ENCODE peak calls at places on chromosomes 1 and 21, in ten cellular contexts. One of them, this sample, is unnamed.

GRCh38 chr1:121459235-121459634 is 274.5 kb downstream of the SRGAP2C start:
- DNase-seq in spleen: no peak
- DNase-seq in NB4: no peak
- DNase-seq in H1: no peak
- DNase-seq in ovary: no peak
- DNase-seq in tibial nerve: no peak
- DNase-seq in body of pancreas: no peak
- DNase-seq in HCT116: no peak
- DNase-seq in IMR-90: no peak
- DNase-seq in prostate gland: no peak
- DNase-seq in this sample: no peak

GRCh38 chr1:17125756-17126237 is 6.5 kb upstream of the PADI2 start:
- DNase-seq in spleen: peak
- DNase-seq in NB4: peak
- DNase-seq in H1: peak
- DNase-seq in ovary: peak
- DNase-seq in tibial nerve: peak
- DNase-seq in body of pancreas: peak
- DNase-seq in HCT116: peak
- DNase-seq in IMR-90: peak
- DNase-seq in prostate gland: peak
- DNase-seq in this sample: peak

GRCh38 chr1:11924334-11925195 is 1.7 kb downstream of the KIAA2013 start:
- DNase-seq in spleen: no peak
- DNase-seq in NB4: peak
- DNase-seq in H1: no peak
- DNase-seq in ovary: no peak
- DNase-seq in tibial nerve: no peak
- DNase-seq in body of pancreas: no peak
- DNase-seq in HCT116: no peak
- DNase-seq in IMR-90: no peak
- DNase-seq in prostate gland: no peak
- DNase-seq in this sample: no peak

GRCh38 chr21:35573472-35574389 is 486.6 kb downstream of the SETD4 start:
- DNase-seq in spleen: no peak
- DNase-seq in NB4: no peak
- DNase-seq in H1: no peak
- DNase-seq in ovary: no peak
- DNase-seq in tibial nerve: no peak
- DNase-seq in body of pancreas: no peak
- DNase-seq in HCT116: no peak
- DNase-seq in IMR-90: peak
- DNase-seq in prostate gland: no peak
- DNase-seq in this sample: no peak

GRCh38 chr21:39313457-39314154 is at the start of gene BRWD1:
- DNase-seq in spleen: peak
- DNase-seq in NB4: peak
- DNase-seq in H1: peak
- DNase-seq in ovary: peak
- DNase-seq in tibial nerve: peak
- DNase-seq in body of pancreas: peak
- DNase-seq in HCT116: peak
- DNase-seq in IMR-90: peak
- DNase-seq in prostate gland: peak
- DNase-seq in this sample: peak

GRCh38 chr1:54887665-54888071 is 673 bp upstream of the DHCR24 start:
- DNase-seq in spleen: no peak
- DNase-seq in NB4: peak
- DNase-seq in H1: no peak
- DNase-seq in ovary: peak
- DNase-seq in tibial nerve: no peak
- DNase-seq in body of pancreas: peak
- DNase-seq in HCT116: no peak
- DNase-seq in IMR-90: no peak
- DNase-seq in prostate gland: peak
- DNase-seq in this sample: no peak

GRCh38 chr1:43238104-43238503 is 31.7 kb upstream of the TMEM125 start:
- DNase-seq in spleen: no peak
- DNase-seq in NB4: peak
- DNase-seq in H1: peak
- DNase-seq in ovary: no peak
- DNase-seq in tibial nerve: peak
- DNase-seq in body of pancreas: peak
- DNase-seq in HCT116: peak
- DNase-seq in IMR-90: peak
- DNase-seq in prostate gland: peak
- DNase-seq in this sample: peak

GRCh38 chr1:36768486-36769178 is 265.7 kb downstream of the GRIK3 start:
- DNase-seq in spleen: peak
- DNase-seq in NB4: no peak
- DNase-seq in H1: no peak
- DNase-seq in ovary: no peak
- DNase-seq in tibial nerve: no peak
- DNase-seq in body of pancreas: no peak
- DNase-seq in HCT116: no peak
- DNase-seq in IMR-90: no peak
- DNase-seq in prostate gland: no peak
- DNase-seq in this sample: no peak

GRCh38 chr1:156337052-156337887 is 822 bp downstream of the CCT3 start:
- DNase-seq in spleen: peak
- DNase-seq in NB4: no peak
- DNase-seq in H1: no peak
- DNase-seq in ovary: peak
- DNase-seq in tibial nerve: no peak
- DNase-seq in body of pancreas: no peak
- DNase-seq in HCT116: no peak
- DNase-seq in IMR-90: peak
- DNase-seq in prostate gland: no peak
- DNase-seq in this sample: no peak

GRCh38 chr1:44609412-44609767 is 64.9 kb downstream of the TMEM53 start:
- DNase-seq in spleen: no peak
- DNase-seq in NB4: peak
- DNase-seq in H1: peak
- DNase-seq in ovary: peak
- DNase-seq in tibial nerve: peak
- DNase-seq in body of pancreas: peak
- DNase-seq in HCT116: peak
- DNase-seq in IMR-90: peak
- DNase-seq in prostate gland: peak
- DNase-seq in this sample: no peak

GRCh38 chr1:18516473-18516872 is 35.7 kb downstream of the KLHDC7A start:
- DNase-seq in spleen: no peak
- DNase-seq in NB4: no peak
- DNase-seq in H1: no peak
- DNase-seq in ovary: no peak
- DNase-seq in tibial nerve: no peak
- DNase-seq in body of pancreas: no peak
- DNase-seq in HCT116: no peak
- DNase-seq in IMR-90: no peak
- DNase-seq in prostate gland: no peak
- DNase-seq in this sample: no peak

GRCh38 chr1:181113061-181113695 is 24.7 kb downstream of the IER5 start:
- DNase-seq in spleen: no peak
- DNase-seq in NB4: no peak
- DNase-seq in H1: no peak
- DNase-seq in ovary: no peak
- DNase-seq in tibial nerve: no peak
- DNase-seq in body of pancreas: no peak
- DNase-seq in HCT116: peak
- DNase-seq in IMR-90: peak
- DNase-seq in prostate gland: no peak
- DNase-seq in this sample: no peak

GRCh38 chr1:62012095-62012494 is 182.6 kb upstream of the L1TD1 start:
- DNase-seq in spleen: no peak
- DNase-seq in NB4: no peak
- DNase-seq in H1: no peak
- DNase-seq in ovary: no peak
- DNase-seq in tibial nerve: no peak
- DNase-seq in body of pancreas: no peak
- DNase-seq in HCT116: no peak
- DNase-seq in IMR-90: no peak
- DNase-seq in prostate gland: no peak
- DNase-seq in this sample: no peak

GRCh38 chr1:62003777-62004176 is 190.9 kb upstream of the L1TD1 start:
- DNase-seq in spleen: no peak
- DNase-seq in NB4: no peak
- DNase-seq in H1: no peak
- DNase-seq in ovary: no peak
- DNase-seq in tibial nerve: no peak
- DNase-seq in body of pancreas: no peak
- DNase-seq in HCT116: no peak
- DNase-seq in IMR-90: no peak
- DNase-seq in prostate gland: no peak
- DNase-seq in this sample: no peak

GRCh38 chr1:62011007-62011406 is 183.6 kb upstream of the L1TD1 start:
- DNase-seq in spleen: no peak
- DNase-seq in NB4: no peak
- DNase-seq in H1: no peak
- DNase-seq in ovary: no peak
- DNase-seq in tibial nerve: no peak
- DNase-seq in body of pancreas: no peak
- DNase-seq in HCT116: no peak
- DNase-seq in IMR-90: no peak
- DNase-seq in prostate gland: no peak
- DNase-seq in this sample: no peak

GRCh38 chr1:62006690-62007089 is 188.0 kb upstream of the L1TD1 start:
- DNase-seq in spleen: no peak
- DNase-seq in NB4: no peak
- DNase-seq in H1: no peak
- DNase-seq in ovary: no peak
- DNase-seq in tibial nerve: no peak
- DNase-seq in body of pancreas: no peak
- DNase-seq in HCT116: no peak
- DNase-seq in IMR-90: no peak
- DNase-seq in prostate gland: no peak
- DNase-seq in this sample: no peak
- TF ChIP-seq POLR2A in spleen: no peak
- TF ChIP-seq POLR2A in NB4: no peak
- TF ChIP-seq POLR2A in H1: no peak
- TF ChIP-seq POLR2A in ovary: no peak
- TF ChIP-seq POLR2A in tibial nerve: no peak
- TF ChIP-seq POLR2A in body of pancreas: no peak
- TF ChIP-seq POLR2A in HCT116: no peak
- TF ChIP-seq POLR2A in IMR-90: no peak
- TF ChIP-seq POLR2A in prostate gland: no peak
- TF ChIP-seq POLR2A in this sample: no peak

DNA sequence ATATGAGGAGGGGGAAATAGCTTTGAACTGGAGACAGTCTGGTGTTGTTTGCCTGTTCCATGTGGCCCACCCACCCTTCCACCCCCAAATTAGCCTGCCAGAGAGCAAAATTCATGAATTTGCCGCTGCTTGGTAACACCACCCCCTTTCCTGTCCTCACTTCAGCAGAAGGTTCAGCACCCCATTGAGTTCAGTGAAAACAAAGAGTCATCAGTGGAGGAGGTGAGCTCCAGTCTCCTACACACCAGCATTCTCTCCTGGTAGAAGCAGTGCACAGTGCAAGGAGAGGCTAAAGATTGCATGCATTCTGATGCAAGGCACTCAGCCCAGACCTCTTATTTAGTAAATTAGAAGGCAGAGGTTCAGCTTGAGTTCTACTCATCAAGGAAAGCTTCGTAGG is 99.7 kb upstream of the DYNLT5 start:
- DNase-seq in spleen: no peak
- DNase-seq in NB4: no peak
- DNase-seq in H1: no peak
- DNase-seq in ovary: no peak
- DNase-seq in tibial nerve: no peak
- DNase-seq in body of pancreas: no peak
- DNase-seq in HCT116: no peak
- DNase-seq in IMR-90: peak
- DNase-seq in prostate gland: no peak
- DNase-seq in this sample: no peak
- TF ChIP-seq CTCF in spleen: no peak
- TF ChIP-seq CTCF in NB4: no peak
- TF ChIP-seq CTCF in H1: no peak
- TF ChIP-seq CTCF in ovary: no peak
- TF ChIP-seq CTCF in tibial nerve: no peak
- TF ChIP-seq CTCF in body of pancreas: no peak
- TF ChIP-seq CTCF in HCT116: no peak
- TF ChIP-seq CTCF in IMR-90: no peak
- TF ChIP-seq CTCF in prostate gland: no peak
- TF ChIP-seq CTCF in this sample: no peak

GRCh38 chr1:68495532-68495931 is 1.4 kb downstream of the DEPDC1 start:
- DNase-seq in spleen: no peak
- DNase-seq in NB4: no peak
- DNase-seq in H1: no peak
- DNase-seq in ovary: no peak
- DNase-seq in tibial nerve: no peak
- DNase-seq in body of pancreas: no peak
- DNase-seq in HCT116: no peak
- DNase-seq in IMR-90: no peak
- DNase-seq in prostate gland: no peak
- DNase-seq in this sample: no peak
- TF ChIP-seq POLR2A in spleen: no peak
- TF ChIP-seq POLR2A in NB4: no peak
- TF ChIP-seq POLR2A in H1: no peak
- TF ChIP-seq POLR2A in ovary: no peak
- TF ChIP-seq POLR2A in tibial nerve: no peak
- TF ChIP-seq POLR2A in body of pancreas: no peak
- TF ChIP-seq POLR2A in HCT116: no peak
- TF ChIP-seq POLR2A in IMR-90: no peak
- TF ChIP-seq POLR2A in prostate gland: no peak
- TF ChIP-seq POLR2A in this sample: no peak

DNA sequence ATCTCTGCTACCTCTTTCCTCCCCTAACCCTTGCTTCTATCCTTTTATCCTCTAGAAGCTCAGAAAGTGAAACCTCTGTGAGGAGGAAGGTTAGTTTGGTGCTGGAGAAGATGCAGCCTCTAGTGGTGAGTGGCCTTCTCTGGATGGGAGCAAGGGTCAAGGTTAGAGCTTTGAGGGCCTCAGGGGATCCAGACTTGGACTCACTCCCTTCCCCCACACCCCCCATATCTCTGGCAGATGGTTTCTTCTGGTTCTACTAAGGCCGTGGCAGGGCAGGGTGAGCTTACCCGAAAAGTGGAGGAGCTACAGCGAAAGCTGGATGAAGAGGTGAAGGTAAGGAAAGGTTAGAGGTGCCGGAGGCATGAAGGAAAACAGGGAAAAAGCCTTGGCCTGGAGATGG is 9.2 kb downstream of the CGN start:
- DNase-seq in spleen: no peak
- DNase-seq in NB4: no peak
- DNase-seq in H1: no peak
- DNase-seq in ovary: no peak
- DNase-seq in tibial nerve: no peak
- DNase-seq in body of pancreas: no peak
- DNase-seq in HCT116: no peak
- DNase-seq in IMR-90: no peak
- DNase-seq in prostate gland: no peak
- DNase-seq in this sample: peak
- TF ChIP-seq CTCF in spleen: no peak
- TF ChIP-seq CTCF in NB4: no peak
- TF ChIP-seq CTCF in H1: no peak
- TF ChIP-seq CTCF in ovary: no peak
- TF ChIP-seq CTCF in tibial nerve: no peak
- TF ChIP-seq CTCF in body of pancreas: no peak
- TF ChIP-seq CTCF in HCT116: no peak
- TF ChIP-seq CTCF in IMR-90: no peak
- TF ChIP-seq CTCF in prostate gland: no peak
- TF ChIP-seq CTCF in this sample: no peak

This sample was measured in lower leg skin.